ENCODE peak calls at places on chromosomes 7 and 10, in seven cellular contexts. U is right cardiac atrium; P is thoracic aorta; L is NCI-H774; E is stimulated activated CD4-positive, alpha-beta T cell treated with anti-CD3 and anti-CD28 coated beads, Interleukin-1b, Interleukin-23, amount 100 ng/mL, for 1 hour; C is effector CD4-positive, alpha-beta T cell; F is stromal cell of bone marrow. V is an unnamed sample.
A peak's percentile ranks its signal among the peaks of the same experiment; 100 is the strongest.

GRCh38 chr7:4725014-4725951 is 43.2 kb downstream of the FOXK1 start:
- DNase-seq in U (peak; percentile 92), P (peak; percentile 67), L (peak; percentile 42), E (no peak), C (peak; percentile 17), F (peak; percentile 86), V (no peak)

GRCh38 chr7:12607134-12607533 is 36.6 kb downstream of the SCIN start:
- DNase-seq in U (no peak), P (no peak), L (peak; percentile 90), E (no peak), C (no peak), F (no peak), V (no peak)

GRCh38 chr10:37965006-37965405 is 11.4 kb downstream of the ZNF25 start:
- DNase-seq in U (no peak), P (no peak), L (no peak), E (no peak), C (no peak), F (no peak), V (no peak)

GRCh38 chr7:132154695-132155471 is 421.4 kb downstream of the PLXNA4 start:
- DNase-seq in U (no peak), P (no peak), L (no peak), E (no peak), C (no peak), F (no peak), V (no peak)

GRCh38 chr7:105154084-105154483 is 140.1 kb downstream of the KMT2E start:
- DNase-seq in U (no peak), P (no peak), L (no peak), E (no peak), C (no peak), F (no peak), V (no peak)

GRCh38 chr10:52741851-52742250 is 30.7 kb downstream of the MBL2 start:
- DNase-seq in U (no peak), P (no peak), L (no peak), E (no peak), C (no peak), F (no peak), V (no peak)

GRCh38 chr7:76260171-76260703 is 42.2 kb upstream of the HSPB1 start:
- DNase-seq in U (peak; percentile 70), P (no peak), L (peak; percentile 47), E (peak; percentile 7), C (peak; percentile 37), F (no peak), V (no peak)

GRCh38 chr7:130927564-130927963 is 193.6 kb upstream of the KLF14 start:
- DNase-seq in U (no peak), P (no peak), L (no peak), E (no peak), C (no peak), F (no peak), V (no peak)

GRCh38 chr10:126022841-126023240 is 126.5 kb downstream of the FANK1 start:
- DNase-seq in U (no peak), P (no peak), L (no peak), E (no peak), C (no peak), F (no peak), V (no peak)

GRCh38 chr10:100287756-100288155 is 1.3 kb upstream of the BLOC1S2 start:
- DNase-seq in U (no peak), P (no peak), L (no peak), E (no peak), C (no peak), F (no peak), V (no peak)

GRCh38 chr7:52735656-52736055 is 299.8 kb upstream of the POM121L12 start:
- DNase-seq in U (no peak), P (no peak), L (no peak), E (no peak), C (no peak), F (no peak), V (no peak)

GRCh38 chr7:524800-525199 is 5.2 kb upstream of the PDGFA start:
- DNase-seq in U (no peak), P (no peak), L (no peak), E (no peak), C (no peak), F (no peak), V (no peak)

GRCh38 chr10:70476249-70477035 is 2.1 kb upstream of the PALD1 start:
- DNase-seq in U (no peak), P (no peak), L (no peak), E (no peak), C (no peak), F (no peak), V (no peak)

GRCh38 chr10:51007781-51008180 is 66.5 kb upstream of the PRKG1 start:
- DNase-seq in U (no peak), P (no peak), L (no peak), E (no peak), C (no peak), F (no peak), V (no peak)

GRCh38 chr7:61576-62360 is 130.6 kb upstream of the FAM20C start:
- DNase-seq in U (no peak), P (no peak), L (no peak), E (no peak), C (no peak), F (no peak), V (no peak)

GRCh38 chr10:79308969-79309665 is 38.2 kb upstream of the PPIF start:
- DNase-seq in U (peak; percentile 45), P (no peak), L (no peak), E (no peak), C (no peak), F (no peak), V (no peak)

GRCh38 chr10:24501312-24501711 is 222.4 kb downstream of the ARHGAP21 start:
- DNase-seq in U (no peak), P (no peak), L (no peak), E (no peak), C (no peak), F (no peak), V (no peak)

GRCh38 chr10:46557319-46558140 is 1.1 kb upstream of the GPRIN2 start:
- DNase-seq in U (peak; percentile 71), P (peak; percentile 1), L (no peak), E (no peak), C (no peak), F (no peak), V (no peak)

GRCh38 chr10:121092341-121093099 is 241.4 kb downstream of the WDR11 start:
- DNase-seq in U (no peak), P (no peak), L (no peak), E (no peak), C (no peak), F (no peak), V (no peak)

GRCh38 chr10:5779753-5780152 is 33.5 kb downstream of the GDI2 start:
- DNase-seq in U (no peak), P (no peak), L (no peak), E (no peak), C (no peak), F (no peak), V (no peak)

GRCh38 chr10:6114758-6115410 is 26.1 kb downstream of the RBM17 start:
- DNase-seq in U (no peak), P (no peak), L (no peak), E (no peak), C (no peak), F (no peak), V (no peak)

GRCh38 chr10:70679498-70679897 is 7.2 kb downstream of the ADAMTS14 start:
- DNase-seq in U (peak; percentile 77), P (no peak), L (no peak), E (no peak), C (no peak), F (peak; percentile 70), V (no peak)

GRCh38 chr7:11415101-11415500 is 416.9 kb downstream of the THSD7A start:
- DNase-seq in U (no peak), P (no peak), L (no peak), E (no peak), C (no peak), F (no peak), V (no peak)

GRCh38 chr10:22369433-22370072 is 24.3 kb downstream of the SPAG6 start:
- DNase-seq in U (no peak), P (no peak), L (no peak), E (no peak), C (no peak), F (no peak), V (no peak)

GRCh38 chr10:5284311-5285057 is 80.3 kb upstream of the UCN3 start:
- DNase-seq in U (no peak), P (no peak), L (no peak), E (no peak), C (no peak), F (no peak), V (no peak)

GRCh38 chr7:69476416-69476815 is 121.9 kb upstream of the AUTS2 start:
- DNase-seq in U (no peak), P (no peak), L (no peak), E (no peak), C (no peak), F (peak; percentile 33), V (no peak)

GRCh38 chr7:74226633-74227032 is 16.8 kb downstream of the LAT2 start:
- DNase-seq in U (peak; percentile 67), P (no peak), L (no peak), E (no peak), C (no peak), F (no peak), V (no peak)

GRCh38 chr10:133018491-133018890 is 69.2 kb upstream of the ADGRA1 start:
- DNase-seq in U (peak; percentile 48), P (no peak), L (no peak), E (no peak), C (no peak), F (no peak), V (no peak)

GRCh38 chr7:138116156-138116555 is 39.9 kb downstream of the AKR1D1 start:
- DNase-seq in U (no peak), P (no peak), L (no peak), E (no peak), C (no peak), F (peak; percentile 4), V (no peak)